ENCODE peak calls at places on chromosomes 6 and 20, in four cellular contexts. One of them, this sample, is unnamed.

GRCh38 chr6:166784691-166785090 is 157.6 kb upstream of the RPS6KA2 start:
- DNase-seq in CD8-positive, alpha-beta T cell: no peak
- DNase-seq in CD8-positive, alpha-beta memory T cell: no peak
- DNase-seq in heart right ventricle: no peak
- DNase-seq in this sample: no peak

GRCh38 chr20:60257671-60258070 is 299.4 kb downstream of the CDH26 start:
- DNase-seq in CD8-positive, alpha-beta T cell: no peak
- DNase-seq in CD8-positive, alpha-beta memory T cell: no peak
- DNase-seq in heart right ventricle: no peak
- DNase-seq in this sample: no peak

GRCh38 chr20:61579908-61580307 is 327.8 kb downstream of the CDH4 start:
- DNase-seq in CD8-positive, alpha-beta T cell: no peak
- DNase-seq in CD8-positive, alpha-beta memory T cell: no peak
- DNase-seq in heart right ventricle: no peak
- DNase-seq in this sample: no peak

GRCh38 chr6:157326979-157327378 is 3.7 kb upstream of the TMEM242 start:
- DNase-seq in CD8-positive, alpha-beta T cell: no peak
- DNase-seq in CD8-positive, alpha-beta memory T cell: no peak
- DNase-seq in heart right ventricle: no peak
- DNase-seq in this sample: no peak

GRCh38 chr6:139572001-139572400 is 197.6 kb upstream of the CITED2 start:
- DNase-seq in CD8-positive, alpha-beta T cell: no peak
- DNase-seq in CD8-positive, alpha-beta memory T cell: no peak
- DNase-seq in heart right ventricle: no peak
- DNase-seq in this sample: no peak

GRCh38 chr6:6913346-6913745 is 194.4 kb upstream of the RREB1 start:
- DNase-seq in CD8-positive, alpha-beta T cell: no peak
- DNase-seq in CD8-positive, alpha-beta memory T cell: no peak
- DNase-seq in heart right ventricle: no peak
- DNase-seq in this sample: no peak

GRCh38 chr6:134602123-134602522 is 284.2 kb upstream of the SGK1 start:
- DNase-seq in CD8-positive, alpha-beta T cell: no peak
- DNase-seq in CD8-positive, alpha-beta memory T cell: no peak
- DNase-seq in heart right ventricle: no peak
- DNase-seq in this sample: no peak

GRCh38 chr6:160124605-160125004 is 3.0 kb downstream of the SLC22A1 start:
- DNase-seq in CD8-positive, alpha-beta T cell: no peak
- DNase-seq in CD8-positive, alpha-beta memory T cell: no peak
- DNase-seq in heart right ventricle: no peak
- DNase-seq in this sample: no peak

GRCh38 chr6:30357678-30358339 is 12.9 kb downstream of the RPP21 start:
- DNase-seq in CD8-positive, alpha-beta T cell: no peak
- DNase-seq in CD8-positive, alpha-beta memory T cell: peak
- DNase-seq in heart right ventricle: no peak
- DNase-seq in this sample: peak
- H3K4me3 ChIP-seq in CD8-positive, alpha-beta T cell: peak
- H3K4me3 ChIP-seq in CD8-positive, alpha-beta memory T cell: peak
- H3K4me3 ChIP-seq in heart right ventricle: no peak
- H3K4me3 ChIP-seq in this sample: no peak

GRCh38 chr6:26122005-26122388 is 34.8 kb downstream of the HFE start:
- DNase-seq in CD8-positive, alpha-beta T cell: no peak
- DNase-seq in CD8-positive, alpha-beta memory T cell: no peak
- DNase-seq in heart right ventricle: no peak
- DNase-seq in this sample: peak
- H3K4me3 ChIP-seq in CD8-positive, alpha-beta T cell: no peak
- H3K4me3 ChIP-seq in CD8-positive, alpha-beta memory T cell: no peak
- H3K4me3 ChIP-seq in heart right ventricle: no peak
- H3K4me3 ChIP-seq in this sample: peak

GRCh38 chr6:158686311-158686710 is 36.5 kb downstream of the SYTL3 start:
- DNase-seq in CD8-positive, alpha-beta T cell: no peak
- DNase-seq in CD8-positive, alpha-beta memory T cell: no peak
- DNase-seq in heart right ventricle: no peak
- DNase-seq in this sample: no peak
- H3K4me3 ChIP-seq in CD8-positive, alpha-beta T cell: peak
- H3K4me3 ChIP-seq in CD8-positive, alpha-beta memory T cell: peak
- H3K4me3 ChIP-seq in heart right ventricle: no peak
- H3K4me3 ChIP-seq in this sample: no peak

GRCh38 chr6:37048851-37049734 is 43.6 kb downstream of the FGD2 start:
- DNase-seq in CD8-positive, alpha-beta T cell: peak
- DNase-seq in CD8-positive, alpha-beta memory T cell: peak
- DNase-seq in heart right ventricle: peak
- DNase-seq in this sample: peak
- H3K4me3 ChIP-seq in CD8-positive, alpha-beta T cell: peak
- H3K4me3 ChIP-seq in CD8-positive, alpha-beta memory T cell: peak
- H3K4me3 ChIP-seq in heart right ventricle: no peak
- H3K4me3 ChIP-seq in this sample: no peak

GRCh38 chr6:107819217-107819616 is 4.9 kb downstream of the SCML4 start:
- DNase-seq in CD8-positive, alpha-beta T cell: no peak
- DNase-seq in CD8-positive, alpha-beta memory T cell: no peak
- DNase-seq in heart right ventricle: no peak
- DNase-seq in this sample: no peak
- H3K4me3 ChIP-seq in CD8-positive, alpha-beta T cell: peak
- H3K4me3 ChIP-seq in CD8-positive, alpha-beta memory T cell: no peak
- H3K4me3 ChIP-seq in heart right ventricle: no peak
- H3K4me3 ChIP-seq in this sample: no peak

DNA sequence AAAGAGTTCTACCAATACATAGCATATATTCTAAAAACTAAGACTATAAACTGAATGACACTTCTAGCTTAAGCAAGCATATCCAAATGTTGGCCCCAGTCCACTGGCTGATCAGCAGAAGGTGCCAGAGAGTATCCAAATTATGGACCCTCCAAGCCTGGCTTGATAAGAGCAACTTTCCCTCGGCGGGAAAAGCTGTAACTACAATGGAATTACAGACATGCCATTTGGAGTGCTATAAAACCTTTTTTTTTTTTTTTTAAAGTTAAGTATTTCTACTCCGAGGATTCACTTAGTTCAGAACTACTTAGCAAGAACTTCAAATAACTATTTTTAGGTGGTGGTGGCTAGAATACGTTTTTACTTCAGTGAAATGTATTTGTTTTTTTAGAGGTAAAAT is 94.6 kb downstream of the EPB41L2 start:
- DNase-seq in CD8-positive, alpha-beta T cell: no peak
- DNase-seq in CD8-positive, alpha-beta memory T cell: no peak
- DNase-seq in heart right ventricle: no peak
- DNase-seq in this sample: no peak
- H3K4me3 ChIP-seq in CD8-positive, alpha-beta T cell: no peak
- H3K4me3 ChIP-seq in CD8-positive, alpha-beta memory T cell: no peak
- H3K4me3 ChIP-seq in heart right ventricle: peak
- H3K4me3 ChIP-seq in this sample: no peak

GRCh38 chr20:58150772-58151171 is 77.7 kb downstream of the ANKRD60 start:
- DNase-seq in CD8-positive, alpha-beta T cell: no peak
- DNase-seq in CD8-positive, alpha-beta memory T cell: no peak
- DNase-seq in heart right ventricle: no peak
- DNase-seq in this sample: peak
- H3K4me3 ChIP-seq in CD8-positive, alpha-beta T cell: no peak
- H3K4me3 ChIP-seq in CD8-positive, alpha-beta memory T cell: no peak
- H3K4me3 ChIP-seq in heart right ventricle: no peak
- H3K4me3 ChIP-seq in this sample: no peak

GRCh38 chr6:89353702-89354392 is 1.3 kb upstream of the UBE2J1 start:
- DNase-seq in CD8-positive, alpha-beta T cell: no peak
- DNase-seq in CD8-positive, alpha-beta memory T cell: no peak
- DNase-seq in heart right ventricle: no peak
- DNase-seq in this sample: peak
- H3K4me3 ChIP-seq in CD8-positive, alpha-beta T cell: peak
- H3K4me3 ChIP-seq in CD8-positive, alpha-beta memory T cell: no peak
- H3K4me3 ChIP-seq in heart right ventricle: no peak
- H3K4me3 ChIP-seq in this sample: peak